ENCODE peak calls at places on chromosomes 6 and 20, in nine cellular contexts. E is GM12878, N is uterus, J is HCT116, C is suprapubic skin, Q is heart left ventricle, X is breast epithelium, A is HepG2, R is ovary. I is an unnamed sample. For H3K4me1, the result is how much of the 10 kb centered on the place peaks cover.

GRCh38 chr6:18515767-18516166 is 128.6 kb downstream of the RNF144B start:
- DNase-seq in E (no peak), N (no peak), J (no peak), C (no peak), Q (no peak), X (no peak), A (no peak), R (no peak), I (no peak)

GRCh38 chr6:5173862-5174643 is 86.7 kb downstream of the LYRM4 start:
- DNase-seq in E (peak), N (no peak), J (no peak), C (no peak), Q (no peak), X (no peak), A (no peak), R (no peak), I (no peak)

GRCh38 chr20:43662943-43663655 is 3.8 kb upstream of the MYBL2 start:
- DNase-seq in E (no peak), N (no peak), J (no peak), C (no peak), Q (no peak), X (no peak), A (no peak), R (no peak), I (no peak)

GRCh38 chr20:10447028-10447427 is 11.9 kb downstream of the SLX4IP start:
- DNase-seq in E (peak), N (no peak), J (peak), C (no peak), Q (no peak), X (no peak), A (peak), R (no peak), I (peak)

GRCh38 chr20:43508106-43508505 is 609 bp downstream of the L3MBTL1 start:
- DNase-seq in E (no peak), N (no peak), J (no peak), C (no peak), Q (no peak), X (no peak), A (no peak), R (no peak), I (no peak)

GRCh38 chr20:39939241-39939865 is 749.7 kb downstream of the MAFB start:
- DNase-seq in E (no peak), N (no peak), J (no peak), C (no peak), Q (no peak), X (no peak), A (no peak), R (no peak), I (no peak)

GRCh38 chr6:42113929-42114636 is 28.3 kb downstream of the C6orf132 start:
- DNase-seq in E (no peak), N (no peak), J (peak), C (no peak), Q (no peak), X (no peak), A (peak), R (no peak), I (no peak)

GRCh38 chr6:37517411-37517812 is 17.7 kb upstream of the CCDC167 start:
- DNase-seq in E (no peak), N (no peak), J (no peak), C (no peak), Q (no peak), X (no peak), A (no peak), R (no peak), I (no peak)

GRCh38 chr6:25637946-25638345 is 14.1 kb upstream of the SCGN start:
- DNase-seq in E (no peak), N (no peak), J (no peak), C (no peak), Q (no peak), X (no peak), A (peak), R (no peak), I (no peak)

GRCh38 chr6:87164004-87164403 is 8.6 kb downstream of the ZNF292 start:
- DNase-seq in E (no peak), N (no peak), J (no peak), C (no peak), Q (no peak), X (no peak), A (no peak), R (no peak), I (no peak)

GRCh38 chr6:109229536-109229935 is 134.2 kb downstream of the CEP57L1 start:
- DNase-seq in E (no peak), N (no peak), J (no peak), C (no peak), Q (no peak), X (no peak), A (no peak), R (no peak), I (peak)

GRCh38 chr20:9218412-9219001 is 149.6 kb downstream of the PLCB4 start:
- DNase-seq in E (no peak), N (peak), J (no peak), C (no peak), Q (no peak), X (no peak), A (no peak), R (no peak), I (no peak)

GRCh38 chr6:30507849-30508843 is 18.8 kb downstream of the HLA-E start:
- DNase-seq in E (no peak), N (no peak), J (no peak), C (no peak), Q (no peak), X (no peak), A (no peak), R (no peak), I (no peak)

GRCh38 chr6:127518710-127519468 is at the start of gene MTCL3:
- DNase-seq in E (no peak), N (no peak), J (no peak), C (no peak), Q (no peak), X (no peak), A (no peak), R (no peak), I (no peak)

GRCh38 chr6:143276436-143276835 is 174.1 kb downstream of the ADAT2 start:
- DNase-seq in E (no peak), N (no peak), J (no peak), C (no peak), Q (no peak), X (no peak), A (no peak), R (no peak), I (no peak)

GRCh38 chr20:45128066-45128465 is 3.8 kb upstream of the WFDC12 start:
- DNase-seq in E (no peak), N (no peak), J (no peak), C (no peak), Q (no peak), X (no peak), A (no peak), R (no peak), I (no peak)

GRCh38 chr20:37988555-37988954 is 44.7 kb downstream of the TTI1 start:
- DNase-seq in E (no peak), N (no peak), J (no peak), C (no peak), Q (no peak), X (no peak), A (no peak), R (no peak), I (no peak)

GRCh38 chr6:133835901-133836300 is 53.0 kb upstream of the TCF21 start:
- DNase-seq in E (no peak), N (no peak), J (no peak), C (no peak), Q (no peak), X (no peak), A (no peak), R (no peak), I (no peak)

GRCh38 chr6:39184906-39185580 is 44.2 kb downstream of the KCNK5 start:
- DNase-seq in E (no peak), N (no peak), J (no peak), C (no peak), Q (no peak), X (no peak), A (no peak), R (no peak), I (peak)

GRCh38 chr6:57013501-57013900 is 33.0 kb upstream of the KIAA1586 start:
- DNase-seq in E (no peak), N (no peak), J (no peak), C (no peak), Q (no peak), X (no peak), A (no peak), R (no peak), I (no peak)

GRCh38 chr6:79168695-79168980 is 65.8 kb downstream of the HMGN3 start:
- DNase-seq in E (no peak), N (no peak), J (no peak), C (no peak), Q (no peak), X (no peak), A (no peak), R (no peak), I (no peak)

GRCh38 chr6:73803562-73804221 is 107.7 kb downstream of the CD109 start:
- DNase-seq in E (no peak), N (no peak), J (peak), C (no peak), Q (no peak), X (no peak), A (peak), R (no peak), I (no peak)

GRCh38 chr6:137728386-137729349 is 138.4 kb upstream of the TNFAIP3 start:
- DNase-seq in E (no peak), N (no peak), J (no peak), C (no peak), Q (peak), X (no peak), A (peak), R (no peak), I (no peak)

GRCh38 chr6:26322645-26323482 is 42.1 kb upstream of the BTN3A2 start:
- DNase-seq in E (peak), N (peak), J (peak), C (no peak), Q (no peak), X (no peak), A (peak), R (peak), I (no peak)

GRCh38 chr6:108555399-108556052 is 5.2 kb upstream of the FOXO3 start:
- DNase-seq in E (no peak), N (no peak), J (no peak), C (no peak), Q (peak), X (no peak), A (no peak), R (no peak), I (no peak)

GRCh38 chr6:46062312-46062711 is 46.7 kb upstream of the CLIC5 start:
- DNase-seq in E (no peak), N (no peak), J (no peak), C (no peak), Q (no peak), X (no peak), A (no peak), R (no peak), I (no peak)

GRCh38 chr6:167705211-167705750 is 121.4 kb upstream of the AFDN start:
- DNase-seq in E (no peak), N (no peak), J (no peak), C (peak), Q (no peak), X (no peak), A (no peak), R (no peak), I (no peak)

DNA sequence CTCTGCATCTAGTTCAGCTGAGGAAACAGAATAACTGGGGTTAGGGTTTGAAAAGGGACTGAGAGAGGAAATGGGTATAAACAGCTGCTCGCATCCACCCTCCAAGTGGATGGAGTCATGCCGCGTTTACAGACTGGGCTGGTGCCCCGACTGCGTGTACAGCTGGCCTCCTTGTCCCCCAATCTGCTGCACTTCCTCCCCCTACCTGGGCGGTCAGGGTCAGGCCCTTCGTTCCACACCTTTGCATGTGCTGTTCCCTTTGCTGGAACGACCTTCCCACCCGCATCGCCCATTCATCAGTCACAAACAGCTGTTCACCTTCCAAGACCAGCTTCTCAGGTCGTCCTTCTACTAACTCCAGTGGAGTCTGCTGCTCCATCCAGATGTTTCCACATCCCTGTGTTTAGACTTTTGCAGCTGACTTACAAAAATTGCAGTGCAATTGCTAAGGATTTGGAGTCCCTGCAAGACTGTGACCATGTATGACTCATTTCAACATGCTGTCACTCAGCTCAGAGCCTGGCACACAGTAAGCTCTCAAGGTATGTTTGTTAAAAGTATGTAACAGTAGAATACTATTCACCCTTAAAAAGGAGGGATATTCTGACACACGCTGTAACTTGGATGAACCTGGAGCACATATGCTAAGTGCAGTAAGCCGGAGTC is 129.3 kb downstream of the DTNBP1 start:
- DNase-seq in E (no peak), N (no peak), J (no peak), C (no peak), Q (no peak), X (no peak), A (no peak), R (no peak), I (no peak)
- TF ChIP-seq POLR2A in E (no peak), N (no peak), J (no peak), C (no peak), Q (no peak), X (no peak), A (no peak), R (no peak), I (no peak)

DNA sequence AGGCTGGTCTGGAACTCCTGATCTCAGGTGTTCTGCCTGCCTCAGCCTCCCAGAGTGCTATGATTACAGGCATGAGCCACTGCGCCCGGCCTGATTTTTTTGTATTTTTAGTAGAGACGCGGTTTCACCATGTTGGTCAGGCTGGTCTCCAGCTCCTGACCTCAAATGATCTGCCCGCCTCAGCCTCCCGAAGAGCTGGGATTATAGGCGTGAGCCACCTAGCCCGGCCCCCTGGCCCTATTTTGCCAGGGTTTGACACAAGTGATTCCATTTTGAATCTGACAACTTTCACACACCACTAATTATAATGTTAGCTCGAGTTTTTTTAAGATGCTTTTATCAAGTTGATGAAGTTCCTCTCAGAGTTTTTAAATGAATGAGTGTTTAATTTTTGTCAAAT is 25.6 kb downstream of the TTLL9 start:
- DNase-seq in E (no peak), N (no peak), J (no peak), C (peak), Q (no peak), X (no peak), A (no peak), R (no peak), I (no peak)
- H3K27ac ChIP-seq in E (no peak), N (peak), J (no peak), C (no peak), Q (peak), X (peak), A (no peak), R (no peak), I (no peak)

GRCh38 chr6:22026160-22026678 is 270.6 kb downstream of the PRL start:
- DNase-seq in E (no peak), N (no peak), J (no peak), C (no peak), Q (no peak), X (no peak), A (no peak), R (no peak), I (no peak)
- H3K4me1 ChIP-seq in E (under half), N (under half), J (under half), C (under half), Q (under half), X (under half), A (under half), R (under half), I (under half)

GRCh38 chr6:33297956-33298772 is 578 bp downstream of the RGL2 start:
- DNase-seq in E (no peak), N (peak), J (peak), C (peak), Q (peak), X (peak), A (peak), R (peak), I (peak)
- TF ChIP-seq POLR2A in E (peak), N (no peak), J (peak), C (peak), Q (peak), X (peak), A (peak), R (peak), I (no peak)

GRCh38 chr20:47455133-47456040 is 46.3 kb upstream of the NCOA3 start:
- DNase-seq in E (no peak), N (no peak), J (no peak), C (no peak), Q (no peak), X (no peak), A (peak), R (no peak), I (no peak)
- H3K27ac ChIP-seq in E (no peak), N (no peak), J (no peak), C (no peak), Q (no peak), X (peak), A (peak), R (no peak), I (no peak)

GRCh38 chr6:44064089-44064947 is 62.9 kb downstream of the MRPL14 start:
- DNase-seq in E (no peak), N (peak), J (no peak), C (no peak), Q (peak), X (no peak), A (peak), R (no peak), I (peak)
- H3K4me1 ChIP-seq in E (under half), N (under half), J (under half), C (half or more), Q (under half), X (under half), A (half or more), R (under half), I (under half)

GRCh38 chr20:25237610-25238318 is 10.1 kb upstream of the PYGB start:
- DNase-seq in E (no peak), N (peak), J (peak), C (no peak), Q (peak), X (no peak), A (peak), R (no peak), I (no peak)
- TF ChIP-seq POLR2A in E (no peak), N (no peak), J (no peak), C (no peak), Q (no peak), X (no peak), A (no peak), R (no peak), I (no peak)

GRCh38 chr6:34236423-34237315 is at the start of gene HMGA1:
- DNase-seq in E (peak), N (peak), J (no peak), C (peak), Q (peak), X (peak), A (peak), R (peak), I (peak)

GRCh38 chr6:34238507-34239239 is 2.0 kb downstream of the HMGA1 start:
- DNase-seq in E (no peak), N (no peak), J (no peak), C (no peak), Q (no peak), X (no peak), A (no peak), R (peak), I (no peak)

GRCh38 chr6:34235605-34236422 is 859 bp upstream of the HMGA1 start:
- DNase-seq in E (no peak), N (peak), J (no peak), C (no peak), Q (peak), X (no peak), A (no peak), R (peak), I (peak)

GRCh38 chr6:34237722-34238506 is 1.2 kb downstream of the HMGA1 start:
- DNase-seq in E (no peak), N (peak), J (no peak), C (no peak), Q (no peak), X (no peak), A (peak), R (peak), I (no peak)

GRCh38 chr6:34237316-34237721 is 646 bp downstream of the HMGA1 start:
- DNase-seq in E (no peak), N (peak), J (no peak), C (no peak), Q (no peak), X (no peak), A (no peak), R (no peak), I (no peak)
- H3K27ac ChIP-seq in E (peak), N (peak), J (peak), C (peak), Q (peak), X (peak), A (peak), R (peak), I (peak)

DNA sequence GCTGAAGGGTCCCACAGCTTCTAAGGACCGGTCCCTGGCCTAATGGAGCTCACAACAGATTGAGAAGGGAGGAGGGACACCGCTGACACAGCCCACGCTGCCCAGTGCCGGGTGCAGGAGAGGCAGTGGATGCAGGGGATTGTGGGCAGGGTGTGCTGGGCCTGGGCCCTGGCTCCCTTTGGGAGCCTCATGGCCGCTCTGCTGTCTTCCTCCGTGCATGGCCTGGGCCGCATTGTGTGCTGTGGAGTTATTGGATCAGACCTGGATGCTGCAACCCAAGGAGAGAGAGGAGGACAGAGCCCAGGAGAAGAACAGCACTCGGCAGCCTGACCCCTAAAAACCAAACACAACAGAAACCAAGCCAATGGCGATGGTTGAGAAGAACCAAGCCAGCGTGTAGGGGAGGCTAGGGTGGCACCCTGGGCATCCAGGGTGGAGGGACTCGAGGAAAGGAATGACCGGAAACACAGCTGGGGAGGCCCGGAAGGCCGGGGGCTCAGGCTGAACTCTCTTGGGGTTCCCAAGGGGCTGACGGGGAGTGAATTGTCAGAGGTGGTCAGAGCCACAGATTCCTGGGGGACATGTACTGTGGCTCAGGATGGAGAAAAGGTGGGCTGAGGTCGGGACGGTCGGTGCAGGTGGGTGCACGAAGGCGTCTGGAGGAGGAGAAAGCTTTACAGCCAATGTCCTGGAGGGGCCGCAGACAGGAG is 41.0 kb downstream of the ERMARD start:
- DNase-seq in E (no peak), N (no peak), J (no peak), C (peak), Q (no peak), X (no peak), A (no peak), R (no peak), I (no peak)
- H3K4me1 ChIP-seq in E (under half), N (under half), J (under half), C (under half), Q (under half), X (under half), A (half or more), R (under half), I (under half)